ENCODE peak calls at places on chromosomes 11 and 22, in four cellular contexts. Z is suprapubic skin, J is transverse colon, T is IMR-90. B is an unnamed sample. For H3K27me3, the result is how much of the 10 kb centered on the place peaks cover.

GRCh38 chr11:74417379-74417804 is 19.2 kb upstream of the PGM2L1 start:
- DNase-seq in J (no peak), T (peak), Z (no peak), B (no peak)

GRCh38 chr22:44108806-44109385 is 71.8 kb upstream of the PARVG start:
- DNase-seq in Z (peak), J (no peak), T (no peak), B (no peak)

GRCh38 chr11:126334665-126335462 is 20.6 kb upstream of the ST3GAL4 start:
- DNase-seq in Z (peak), J (no peak), T (peak), B (no peak)

GRCh38 chr22:40178417-40179409 is 988 bp downstream of the TNRC6B start:
- DNase-seq in T (peak), Z (no peak), J (peak), B (no peak)

GRCh38 chr22:38467438-38467903 is 425 bp upstream of the KDELR3 start:
- DNase-seq in J (peak), Z (peak), T (no peak), B (no peak)

GRCh38 chr11:7548659-7549283 is 35.0 kb downstream of the PPFIBP2 start:
- DNase-seq in T (no peak), J (peak), Z (no peak), B (no peak)

GRCh38 chr11:89452780-89453179 is 38.4 kb downstream of the NOX4 start:
- DNase-seq in J (no peak), Z (no peak), T (no peak), B (no peak)

GRCh38 chr11:68146704-68147474 is 25.7 kb upstream of the CHKA start:
- DNase-seq in Z (no peak), T (peak), J (peak), B (no peak)

GRCh38 chr11:46478196-46478595 is 86.6 kb upstream of the CHRM4 start:
- DNase-seq in T (no peak), Z (no peak), J (no peak), B (no peak)

GRCh38 chr11:86812322-86812670 is 12.0 kb downstream of the PRSS23 start:
- DNase-seq in Z (no peak), J (no peak), T (no peak), B (no peak)

GRCh38 chr11:59426361-59427067 is at the start of gene OR5A2:
- DNase-seq in Z (no peak), J (no peak), T (no peak), B (no peak)

GRCh38 chr22:24937114-24937513 is 9.4 kb downstream of the LHFPL7 start:
- DNase-seq in T (no peak), Z (no peak), J (no peak), B (no peak)

GRCh38 chr22:27667121-27667843 is 134.3 kb downstream of the MN1 start:
- DNase-seq in J (no peak), Z (no peak), T (no peak), B (no peak)

GRCh38 chr11:126766425-126766824 is 234.1 kb downstream of the KIRREL3 start:
- DNase-seq in J (peak), Z (no peak), T (no peak), B (no peak)

GRCh38 chr11:50098186-50098725 is 65.6 kb downstream of the OR4C45 start:
- DNase-seq in T (no peak), Z (no peak), J (no peak), B (no peak)

GRCh38 chr11:61509058-61510029 is 795 bp downstream of the LRRC10B start:
- DNase-seq in Z (no peak), J (peak), T (peak), B (peak)

GRCh38 chr11:74702383-74703007 is 28.7 kb downstream of the CHRDL2 start:
- DNase-seq in T (peak), Z (peak), J (peak), B (no peak)

GRCh38 chr11:117985953-117986887 is at the start of gene IL10RA:
- DNase-seq in T (peak), J (peak), Z (peak), B (peak)

GRCh38 chr11:92295175-92296137 is 70.8 kb downstream of the FAT3 start:
- DNase-seq in Z (no peak), J (peak), T (peak), B (no peak)

GRCh38 chr22:30564766-30565118 is 9.7 kb downstream of the GAL3ST1 start:
- DNase-seq in J (no peak), Z (no peak), T (no peak), B (no peak)
- H3K27me3 ChIP-seq in J (under half), Z (under half), T (half or more), B (under half)

GRCh38 chr11:17563248-17563647 is 16.2 kb downstream of the OTOG start:
- DNase-seq in J (no peak), Z (no peak), T (no peak), B (no peak)

GRCh38 chr11:17561466-17562001 is 14.5 kb downstream of the OTOG start:
- DNase-seq in J (no peak), Z (no peak), T (no peak), B (no peak)

GRCh38 chr11:17561111-17561415 is 14.0 kb downstream of the OTOG start:
- DNase-seq in J (no peak), Z (no peak), T (no peak), B (no peak)

GRCh38 chr11:17563961-17564686 is 17.1 kb downstream of the OTOG start:
- DNase-seq in T (no peak), Z (no peak), J (no peak), B (no peak)

GRCh38 chr11:17564687-17565042 is 17.6 kb downstream of the OTOG start:
- DNase-seq in Z (no peak), J (no peak), T (no peak), B (no peak)
- TF ChIP-seq CTCF in Z (no peak), J (no peak), T (no peak), B (no peak)

DNA sequence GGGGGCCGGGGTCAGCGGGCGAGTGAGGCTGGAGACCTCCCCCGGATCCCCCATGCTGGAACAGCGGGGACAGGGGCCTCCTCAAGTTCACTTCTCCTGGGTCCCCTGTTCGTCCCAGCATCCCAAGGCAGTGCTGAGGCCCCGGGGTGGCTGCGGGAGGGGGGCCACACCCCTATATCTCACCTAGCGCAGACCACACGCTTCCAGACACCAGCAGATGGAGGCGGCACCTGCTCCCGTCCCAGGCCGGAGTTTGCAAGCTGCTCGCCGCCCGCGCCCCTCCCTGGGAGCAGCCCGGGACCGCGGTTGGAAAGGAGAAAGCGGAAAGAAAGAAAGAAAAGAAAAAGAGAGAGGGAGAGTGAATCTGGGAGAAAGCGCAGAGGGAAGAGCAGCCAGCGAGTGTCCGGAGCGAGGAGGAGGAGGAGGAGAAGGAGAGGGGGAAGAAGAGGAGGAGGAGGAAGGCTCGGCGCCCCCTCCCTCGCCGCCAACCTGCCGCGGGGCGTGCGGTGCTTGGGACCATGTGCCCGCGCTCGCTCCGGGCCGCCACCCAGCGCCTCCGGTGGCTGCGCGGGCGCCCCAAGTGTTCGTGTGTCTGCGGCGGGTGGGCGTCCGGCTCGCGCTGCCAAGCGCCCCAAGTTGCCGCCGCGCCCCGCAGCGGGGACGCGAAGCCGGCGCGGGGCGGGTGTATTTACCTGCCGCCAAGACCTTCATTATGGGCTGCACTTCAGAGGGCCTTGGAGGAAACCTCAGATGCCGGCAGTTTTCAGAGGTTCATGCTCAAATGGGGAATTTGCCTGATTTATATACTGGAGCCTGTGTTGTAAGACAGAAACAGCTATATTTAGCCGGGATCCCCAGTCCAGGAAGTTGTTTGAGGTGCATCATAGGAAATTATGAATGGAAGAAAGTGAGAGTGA is at the start of gene LIF:
- DNase-seq in J (peak), Z (no peak), T (peak), B (no peak)
- H3K27ac ChIP-seq in J (peak), Z (no peak), T (peak), B (no peak)

GRCh38 chr22:22388055-22388454 is 120.5 kb downstream of the ZNF280B start:
- DNase-seq in J (no peak), Z (no peak), T (no peak), B (no peak)
- H3K27me3 ChIP-seq in J (under half), Z (under half), T (under half), B (under half)

GRCh38 chr22:23858484-23858815 is 775 bp downstream of the SLC2A11 start:
- DNase-seq in Z (no peak), J (no peak), T (no peak), B (no peak)

GRCh38 chr22:23862103-23862502 is 4.4 kb downstream of the SLC2A11 start:
- DNase-seq in J (no peak), Z (no peak), T (peak), B (no peak)

GRCh38 chr22:23856721-23857605 is 712 bp upstream of the SLC2A11 start:
- DNase-seq in J (peak), T (peak), Z (no peak), B (no peak)

GRCh38 chr22:23859201-23859600 is 1.5 kb downstream of the SLC2A11 start:
- DNase-seq in J (no peak), Z (no peak), T (no peak), B (no peak)

GRCh38 chr22:23857606-23858483 is at the start of gene SLC2A11:
- DNase-seq in T (peak), Z (peak), J (peak), B (peak)
- TF ChIP-seq CTCF in T (peak), Z (no peak), J (peak), B (peak)

B was measured in ascending aorta.